ENCODE peak calls at places on chromosome 13, in seven cellular contexts. H is osteocyte; N is lower leg skin; A is transverse colon; J is activated naive CD8-positive, alpha-beta T cell treated with anti-CD3 and anti-CD28 coated beads for 36 hours; E is RWPE1; S is EL. D is an unnamed sample.

GRCh38 chr13:110108348-110109139 is 198.4 kb downstream of the COL4A1 start:
- DNase-seq in A (peak), E (peak), N (peak), S (peak), J (no peak), H (peak), D (no peak)

GRCh38 chr13:112696001-112696868 is 6.4 kb downstream of the ATP11A start:
- DNase-seq in E (no peak), N (no peak), J (no peak), A (no peak), S (no peak), H (no peak), D (no peak)

GRCh38 chr13:21014666-21015170 is 46.7 kb downstream of the LATS2 start:
- DNase-seq in S (peak), E (no peak), J (no peak), H (no peak), N (no peak), A (no peak), D (no peak)

GRCh38 chr13:29594710-29595379 is 643 bp downstream of the SLC7A1 start:
- DNase-seq in N (peak), S (peak), E (peak), J (peak), H (peak), A (peak), D (no peak)

GRCh38 chr13:66618702-66619101 is 611.4 kb downstream of the PCDH9 start:
- DNase-seq in A (no peak), J (no peak), S (peak), E (peak), H (no peak), N (no peak), D (no peak)

GRCh38 chr13:60158321-60158801 is 5.4 kb downstream of the DIAPH3 start:
- DNase-seq in N (no peak), H (no peak), S (no peak), J (no peak), A (no peak), E (no peak), D (no peak)

GRCh38 chr13:96822900-96823299 is 171.4 kb downstream of the OXGR1 start:
- DNase-seq in N (peak), H (no peak), A (peak), S (peak), J (no peak), E (no peak), D (no peak)

GRCh38 chr13:41428155-41428554 is 29.2 kb upstream of the RGCC start:
- DNase-seq in S (no peak), N (no peak), J (peak), A (no peak), H (peak), E (no peak), D (no peak)

GRCh38 chr13:45670481-45670880 is 31.6 kb upstream of the CBY2 start:
- DNase-seq in A (no peak), H (no peak), J (no peak), E (no peak), N (no peak), S (no peak), D (no peak)

GRCh38 chr13:40613192-40613818 is 53.1 kb downstream of the FOXO1 start:
- DNase-seq in H (no peak), E (no peak), S (no peak), N (peak), A (peak), J (peak), D (no peak)

GRCh38 chr13:73945371-73945770 is 188.8 kb downstream of the KLF12 start:
- DNase-seq in S (no peak), E (no peak), J (no peak), A (no peak), H (no peak), N (no peak), D (no peak)

GRCh38 chr13:27968316-27969072 is 621 bp downstream of the CDX2 start:
- DNase-seq in H (peak), A (no peak), E (no peak), S (peak), N (no peak), J (no peak), D (no peak)

GRCh38 chr13:42970824-42971669 is 21.0 kb downstream of the EPSTI1 start:
- DNase-seq in N (no peak), E (peak), S (peak), J (peak), A (peak), H (no peak), D (no peak)

GRCh38 chr13:78652651-78653050 is 6.3 kb downstream of the OBI1 start:
- DNase-seq in N (no peak), J (no peak), E (no peak), S (no peak), H (no peak), A (no peak), D (no peak)

GRCh38 chr13:38308736-38309135 is 40.9 kb upstream of the UFM1 start:
- DNase-seq in J (no peak), S (peak), A (no peak), N (no peak), E (peak), H (no peak), D (no peak)

GRCh38 chr13:112341446-112341845 is 34.7 kb upstream of the SPACA7 start:
- DNase-seq in H (no peak), S (no peak), A (no peak), J (no peak), N (no peak), E (no peak), D (no peak)

GRCh38 chr13:33634526-33635111 is 183.3 kb upstream of the RFC3 start:
- DNase-seq in H (no peak), A (no peak), E (peak), N (no peak), J (no peak), S (no peak), D (no peak)

GRCh38 chr13:71799320-71799719 is 67.7 kb downstream of the DACH1 start:
- DNase-seq in H (no peak), E (no peak), J (no peak), N (no peak), S (no peak), A (no peak), D (no peak)

GRCh38 chr13:73778242-73778864 is 355.9 kb downstream of the KLF12 start:
- DNase-seq in J (no peak), H (no peak), E (no peak), A (no peak), S (no peak), N (no peak), D (no peak)

D was measured in cortex of kidney.